ENCODE peak calls at places on chromosomes 16 and 17, in five cellular contexts. I is activated CD8-positive, alpha-beta memory T cell treated with anti-CD3 and anti-CD28 coated beads for 4 hours; O is GM23338; L is ELR; K is germinal center. J is an unnamed sample.

GRCh38 chr17:50022463-50023130 is 27.6 kb upstream of the DLX3 start:
- DNase-seq in I (no peak), L (no peak), O (no peak), K (no peak), J (no peak)

GRCh38 chr16:49701867-49702494 is 153.9 kb downstream of the ZNF423 start:
- DNase-seq in L (no peak), K (no peak), I (no peak), O (peak), J (peak)

GRCh38 chr17:80856863-80857488 is 134.7 kb upstream of the CHMP6 start:
- DNase-seq in K (no peak), I (no peak), L (peak), O (no peak), J (no peak)

GRCh38 chr16:26987631-26988030 is 79.1 kb upstream of the C16orf82 start:
- DNase-seq in O (no peak), I (no peak), L (peak), K (no peak), J (no peak)

GRCh38 chr17:81291662-81292061 is 3.4 kb downstream of the SLC38A10 start:
- DNase-seq in K (peak), I (peak), L (peak), O (peak), J (peak)

GRCh38 chr17:68317458-68317857 is 26.2 kb downstream of the ARSG start:
- DNase-seq in O (no peak), L (no peak), I (no peak), K (no peak), J (no peak)

GRCh38 chr17:27294689-27295630 is 1.0 kb downstream of the WSB1 start:
- DNase-seq in O (peak), K (peak), I (no peak), L (peak), J (peak)

GRCh38 chr16:31087971-31088370 is 772 bp downstream of the PRSS53 start:
- DNase-seq in L (no peak), O (no peak), I (no peak), K (no peak), J (no peak)

GRCh38 chr16:7315813-7316212 is 16.8 kb upstream of the RBFOX1 start:
- DNase-seq in K (no peak), O (no peak), I (no peak), L (no peak), J (no peak)

GRCh38 chr17:38879878-38880727 is 10.2 kb downstream of the LASP1 start:
- DNase-seq in I (no peak), L (peak), K (no peak), O (peak), J (peak)

GRCh38 chr16:81671738-81672597 is 107.1 kb upstream of the PLCG2 start:
- DNase-seq in K (no peak), I (no peak), O (no peak), L (no peak), J (no peak)

GRCh38 chr17:9239821-9240658 is 218.7 kb downstream of the NTN1 start:
- DNase-seq in K (peak), L (peak), I (peak), O (peak), J (peak)

GRCh38 chr16:56911771-56912541 is 20.0 kb upstream of the HERPUD1 start:
- DNase-seq in K (peak), I (no peak), L (peak), O (no peak), J (peak)

GRCh38 chr17:50768348-50768761 is 1.0 kb upstream of the ANKRD40CL start:
- DNase-seq in I (no peak), O (peak), L (no peak), K (no peak), J (no peak)

GRCh38 chr17:78432226-78432894 is 53.9 kb downstream of the PGS1 start:
- DNase-seq in L (no peak), K (no peak), I (no peak), O (no peak), J (no peak)

GRCh38 chr17:1643999-1644492 is 1.5 kb downstream of the SCARF1 start:
- DNase-seq in I (no peak), K (no peak), O (no peak), L (peak), J (no peak)

GRCh38 chr17:39699818-39700147 is at the start of gene ERBB2:
- DNase-seq in K (no peak), I (no peak), O (peak), L (peak), J (peak)

GRCh38 chr16:26510924-26511323 is 555.8 kb upstream of the C16orf82 start:
- DNase-seq in L (no peak), K (no peak), O (no peak), I (no peak), J (no peak)

GRCh38 chr17:37276475-37276874 is 99.3 kb upstream of the C17orf78 start:
- DNase-seq in K (no peak), L (peak), I (no peak), O (no peak), J (no peak)

J was measured in neural progenitor cell.